ENCODE peak calls at places on chromosomes 16 and 17, in nine cellular contexts. R is GM13977; N is PC-3; Z is NCI-H1930; D is neuronal stem cell; A is GM10248; O is stimulated activated CD4-positive, alpha-beta T cell treated with anti-CD3 and anti-CD28 coated beads, Interleukin-2, amount 100 ng/mL, for 48 hours; S is bronchial epithelial cell; V is progenitor cell of endocrine pancreas. J is an unnamed sample.
A peak's percentile ranks its signal among the peaks of the same experiment; 100 is the strongest.

GRCh38 chr16:28181557-28181914 is 30.2 kb downstream of the XPO6 start:
- DNase-seq in R (no peak), N (peak; percentile 61), Z (no peak), D (no peak), A (no peak), O (no peak), S (peak; percentile 81), V (no peak), J (no peak)

GRCh38 chr17:49959183-49959935 is 9.6 kb upstream of the DLX4 start:
- DNase-seq in R (no peak), N (peak; percentile 71), Z (no peak), D (no peak), A (no peak), O (no peak), S (peak; percentile 35), V (no peak), J (no peak)

GRCh38 chr17:72370819-72371218 is 250.0 kb downstream of the SOX9 start:
- DNase-seq in R (no peak), N (peak; percentile 86), Z (no peak), D (no peak), A (no peak), O (no peak), S (peak; percentile 80), V (no peak), J (no peak)

GRCh38 chr17:42340691-42341127 is 47.5 kb downstream of the STAT3 start:
- DNase-seq in R (no peak), N (no peak), Z (no peak), D (no peak), A (no peak), O (no peak), S (no peak), V (no peak), J (no peak)

GRCh38 chr16:9260665-9261064 is 169.2 kb downstream of the HAPSTR1 start:
- DNase-seq in R (no peak), N (no peak), Z (no peak), D (no peak), A (no peak), O (no peak), S (no peak), V (no peak), J (peak; percentile 80)

GRCh38 chr16:89322381-89323119 is 105.0 kb downstream of the ZNF778 start:
- DNase-seq in R (no peak), N (peak; percentile 68), Z (no peak), D (no peak), A (no peak), O (no peak), S (peak; percentile 40), V (no peak), J (peak; percentile 50)

GRCh38 chr17:55774834-55775233 is 24.0 kb downstream of the PCTP start:
- DNase-seq in R (no peak), N (no peak), Z (no peak), D (peak; percentile 54), A (no peak), O (no peak), S (no peak), V (no peak), J (no peak)

GRCh38 chr17:80220709-80221215 is 535 bp downstream of the SLC26A11 start:
- DNase-seq in R (no peak), N (no peak), Z (peak; percentile 19), D (no peak), A (no peak), O (no peak), S (no peak), V (no peak), J (no peak)

GRCh38 chr17:59899099-59899498 is 6.2 kb downstream of the RPS6KB1 start:
- DNase-seq in R (no peak), N (no peak), Z (no peak), D (no peak), A (no peak), O (no peak), S (peak; percentile 70), V (no peak), J (no peak)